ENCODE peak calls at places on chromosome X, in eight cellular contexts. I is Panc1; X is hypothalamus; L is stimulated activated CD4-positive, alpha-beta T cell treated with anti-CD3 and anti-CD28 coated beads, Interleukin-2, amount 100 ng/mL, for 48 hours; J is RKO; K is stimulated activated CD8-positive, alpha-beta memory T cell treated with anti-CD3 and anti-CD28 coated beads, Interleukin-15, amount 100 ng/mL, for 48 hours; H is T-helper 22 cell; Z is T-cell. A is an unnamed sample.

GRCh38 chrX:70535198-70535597 is 90.6 kb downstream of the DLG3 start:
- DNase-seq in J (no peak), X (no peak), Z (no peak), L (no peak), H (no peak), I (no peak), K (no peak), A (no peak)

GRCh38 chrX:69564665-69565064 is 51.2 kb upstream of the EDA start:
- DNase-seq in H (no peak), L (no peak), Z (no peak), I (no peak), K (no peak), J (no peak), X (no peak), A (no peak)

GRCh38 chrX:40154229-40154852 is 56.6 kb upstream of the BCOR start:
- DNase-seq in L (no peak), J (peak), K (no peak), Z (no peak), H (no peak), I (no peak), X (peak), A (no peak)

GRCh38 chrX:151004085-151004484 is 20.9 kb downstream of the HMGB3 start:
- DNase-seq in X (no peak), I (no peak), J (no peak), H (no peak), L (no peak), Z (no peak), K (no peak), A (no peak)

GRCh38 chrX:10577863-10578262 is 42.5 kb downstream of the MID1 start:
- DNase-seq in X (no peak), H (no peak), K (no peak), J (no peak), Z (no peak), L (no peak), I (no peak), A (no peak)

GRCh38 chrX:124719060-124719459 is 372.7 kb downstream of the SH2D1A start:
- DNase-seq in X (no peak), L (no peak), J (no peak), K (no peak), H (no peak), I (no peak), Z (no peak), A (no peak)

GRCh38 chrX:64894454-64895038 is 81.7 kb downstream of the ZC4H2 start:
- DNase-seq in K (peak), I (peak), H (no peak), J (peak), X (no peak), L (peak), Z (peak), A (no peak)

GRCh38 chrX:124239324-124239723 is 93.1 kb upstream of the TEX13D start:
- DNase-seq in I (no peak), L (no peak), Z (no peak), K (no peak), J (no peak), X (no peak), H (no peak), A (no peak)

GRCh38 chrX:14235004-14235403 is 205.3 kb upstream of the GEMIN8 start:
- DNase-seq in I (no peak), Z (no peak), L (no peak), H (no peak), X (no peak), K (no peak), J (no peak), A (no peak)

GRCh38 chrX:121308276-121308805 is 260.9 kb downstream of the GLUD2 start:
- DNase-seq in K (peak), I (peak), H (no peak), J (peak), X (no peak), L (peak), Z (no peak), A (peak)

GRCh38 chrX:68508799-68509198 is 9.9 kb downstream of the YIPF6 start:
- DNase-seq in K (no peak), H (peak), Z (no peak), I (no peak), L (no peak), X (no peak), J (peak), A (no peak)

GRCh38 chrX:41739871-41740270 is 15.9 kb downstream of the GPR82 start:
- DNase-seq in I (no peak), J (no peak), H (no peak), Z (no peak), K (no peak), L (no peak), X (no peak), A (no peak)

GRCh38 chrX:65516756-65517155 is 17.8 kb downstream of the LAS1L start:
- DNase-seq in K (no peak), L (no peak), H (no peak), I (no peak), J (no peak), X (peak), Z (no peak), A (no peak)

GRCh38 chrX:151505796-151506195 is 57.7 kb upstream of the PASD1 start:
- DNase-seq in K (no peak), L (no peak), I (no peak), Z (no peak), J (peak), X (no peak), H (no peak), A (no peak)

A was measured in SK-N-MC.